ENCODE peak calls at places on chromosomes 1 and 21, in ten cellular contexts. F is cardiac muscle cell; H is CD8-positive, alpha-beta T cell; Y is tibial nerve; P is left ventricle myocardium inferior; X is heart right ventricle; Q is stomach; K is IMR-90; S is adrenal gland; A is HCT116. R is an unnamed sample. For H3K36me3, the result is how much of the 10 kb centered on the place peaks cover.

GRCh38 chr1:25799758-25800537 is at the start of gene SELENON:
- DNase-seq in F (peak), H (no peak), Y (no peak), P (peak), X (peak), Q (peak), K (peak), S (peak), A (no peak), R (no peak)

GRCh38 chr1:14137411-14138134 is 437.6 kb downstream of the PRDM2 start:
- DNase-seq in F (no peak), H (no peak), Y (no peak), P (no peak), X (no peak), Q (no peak), K (no peak), S (no peak), A (no peak), R (no peak)

GRCh38 chr1:185813401-185813979 is 79.3 kb downstream of the HMCN1 start:
- DNase-seq in F (peak), H (no peak), Y (no peak), P (no peak), X (no peak), Q (no peak), K (peak), S (no peak), A (peak), R (peak)

GRCh38 chr1:35031103-35031452 is 667 bp downstream of the ZMYM6 start:
- DNase-seq in F (peak), H (peak), Y (no peak), P (no peak), X (no peak), Q (no peak), K (peak), S (peak), A (no peak), R (no peak)

GRCh38 chr1:3981261-3981660 is 81.2 kb upstream of the C1orf174 start:
- DNase-seq in F (no peak), H (no peak), Y (no peak), P (no peak), X (no peak), Q (no peak), K (no peak), S (no peak), A (no peak), R (no peak)

GRCh38 chr1:64133036-64133435 is 70.4 kb upstream of the UBE2U start:
- DNase-seq in F (peak), H (no peak), Y (no peak), P (no peak), X (no peak), Q (no peak), K (peak), S (no peak), A (peak), R (no peak)

GRCh38 chr1:165395522-165396300 is 39.2 kb upstream of the LMX1A start:
- DNase-seq in F (no peak), H (no peak), Y (no peak), P (no peak), X (no peak), Q (no peak), K (no peak), S (no peak), A (no peak), R (no peak)

GRCh38 chr1:62826892-62827291 is 43.0 kb downstream of the ATG4C start:
- DNase-seq in F (no peak), H (no peak), Y (no peak), P (no peak), X (no peak), Q (no peak), K (peak), S (no peak), A (no peak), R (no peak)

GRCh38 chr1:84932991-84933611 is 40.1 kb upstream of the LPAR3 start:
- DNase-seq in F (no peak), H (no peak), Y (no peak), P (no peak), X (no peak), Q (no peak), K (no peak), S (no peak), A (no peak), R (no peak)

GRCh38 chr1:52102336-52103013 is 39.4 kb upstream of the ZFYVE9 start:
- DNase-seq in F (no peak), H (no peak), Y (no peak), P (no peak), X (no peak), Q (no peak), K (no peak), S (no peak), A (no peak), R (no peak)

GRCh38 chr1:175968486-175969182 is 225.2 kb upstream of the TNR start:
- DNase-seq in F (no peak), H (no peak), Y (no peak), P (no peak), X (no peak), Q (no peak), K (peak), S (no peak), A (no peak), R (no peak)

GRCh38 chr1:86713477-86713876 is 9.1 kb downstream of the SH3GLB1 start:
- DNase-seq in F (no peak), H (no peak), Y (no peak), P (no peak), X (no peak), Q (no peak), K (no peak), S (no peak), A (no peak), R (no peak)

GRCh38 chr1:199809311-199809710 is 218.2 kb upstream of the NR5A2 start:
- DNase-seq in F (no peak), H (no peak), Y (no peak), P (no peak), X (no peak), Q (no peak), K (no peak), S (no peak), A (no peak), R (no peak)

GRCh38 chr1:100249155-100249536 is 488 bp downstream of the DBT start:
- DNase-seq in F (no peak), H (no peak), Y (no peak), P (no peak), X (no peak), Q (no peak), K (no peak), S (no peak), A (no peak), R (no peak)

GRCh38 chr1:162633327-162633762 is 1.1 kb downstream of the DDR2 start:
- DNase-seq in F (peak), H (no peak), Y (no peak), P (no peak), X (no peak), Q (no peak), K (peak), S (peak), A (no peak), R (no peak)

GRCh38 chr1:28248273-28249012 is 10.9 kb upstream of the SESN2 start:
- DNase-seq in F (peak), H (peak), Y (peak), P (peak), X (peak), Q (peak), K (peak), S (peak), A (peak), R (no peak)

GRCh38 chr1:88289703-88290102 is 394.4 kb upstream of the PKN2 start:
- DNase-seq in F (no peak), H (no peak), Y (no peak), P (no peak), X (no peak), Q (no peak), K (no peak), S (no peak), A (no peak), R (no peak)

GRCh38 chr1:200901350-200901749 is 6.7 kb downstream of the INAVA start:
- DNase-seq in F (no peak), H (no peak), Y (no peak), P (no peak), X (no peak), Q (no peak), K (no peak), S (no peak), A (no peak), R (no peak)

GRCh38 chr1:38064232-38064903 is 17.8 kb upstream of the POU3F1 start:
- DNase-seq in F (peak), H (no peak), Y (no peak), P (no peak), X (no peak), Q (no peak), K (peak), S (no peak), A (peak), R (no peak)

GRCh38 chr1:197116156-197116555 is 30.3 kb downstream of the ASPM start:
- DNase-seq in F (no peak), H (no peak), Y (no peak), P (no peak), X (no peak), Q (no peak), K (no peak), S (no peak), A (no peak), R (no peak)

GRCh38 chr1:206955476-206956312 is 9.4 kb upstream of the PIGR start:
- DNase-seq in F (peak), H (no peak), Y (no peak), P (no peak), X (no peak), Q (peak), K (no peak), S (no peak), A (no peak), R (no peak)

GRCh38 chr1:147076442-147076841 is 95.8 kb downstream of the PRKAB2 start:
- DNase-seq in F (no peak), H (no peak), Y (no peak), P (no peak), X (no peak), Q (no peak), K (no peak), S (no peak), A (no peak), R (no peak)

GRCh38 chr1:108747898-108748297 is 1.4 kb downstream of the STXBP3 start:
- DNase-seq in F (no peak), H (no peak), Y (no peak), P (no peak), X (no peak), Q (no peak), K (no peak), S (no peak), A (no peak), R (no peak)

GRCh38 chr1:59815892-59816291 is 1.1 kb downstream of the HOOK1 start:
- DNase-seq in F (no peak), H (no peak), Y (no peak), P (no peak), X (no peak), Q (no peak), K (no peak), S (no peak), A (no peak), R (no peak)

GRCh38 chr21:38303300-38303699 is 46.5 kb downstream of the KCNJ15 start:
- DNase-seq in F (peak), H (no peak), Y (peak), P (no peak), X (no peak), Q (no peak), K (peak), S (peak), A (no peak), R (no peak)

GRCh38 chr21:46060596-46061061 is 37.3 kb upstream of the COL6A2 start:
- DNase-seq in F (peak), H (no peak), Y (peak), P (peak), X (peak), Q (peak), K (peak), S (peak), A (no peak), R (no peak)

GRCh38 chr1:206049919-206050600 is 2.9 kb upstream of the RHEX start:
- DNase-seq in F (no peak), H (no peak), Y (no peak), P (no peak), X (no peak), Q (no peak), K (no peak), S (no peak), A (no peak), R (no peak)

GRCh38 chr1:153456396-153456795 is 4.1 kb downstream of the S100A7 start:
- DNase-seq in F (no peak), H (no peak), Y (no peak), P (no peak), X (no peak), Q (no peak), K (no peak), S (no peak), A (no peak), R (no peak)

GRCh38 chr1:151853411-151853930 is at the start of gene THEM5:
- DNase-seq in F (no peak), H (no peak), Y (no peak), P (no peak), X (no peak), Q (no peak), K (no peak), S (no peak), A (no peak), R (no peak)

GRCh38 chr1:177170756-177171535 is at the start of gene BRINP2:
- DNase-seq in F (peak), H (no peak), Y (no peak), P (peak), X (peak), Q (peak), K (peak), S (peak), A (no peak), R (no peak)

GRCh38 chr1:155062702-155063411 is 683 bp upstream of the EFNA4 start:
- DNase-seq in F (peak), H (peak), Y (no peak), P (peak), X (peak), Q (peak), K (peak), S (peak), A (no peak), R (no peak)

GRCh38 chr1:46174448-46175231 is at the start of gene TSPAN1:
- DNase-seq in F (peak), H (no peak), Y (no peak), P (no peak), X (no peak), Q (peak), K (peak), S (peak), A (no peak), R (no peak)

GRCh38 chr1:115063238-115063901 is 25.9 kb downstream of the TSPAN2 start:
- DNase-seq in F (no peak), H (peak), Y (no peak), P (no peak), X (no peak), Q (no peak), K (no peak), S (no peak), A (no peak), R (no peak)

GRCh38 chr1:31744165-31744888 is 19.8 kb downstream of the ADGRB2 start:
- DNase-seq in F (no peak), H (no peak), Y (no peak), P (no peak), X (no peak), Q (peak), K (no peak), S (no peak), A (no peak), R (no peak)

GRCh38 chr1:97139512-97139911 is 417.9 kb downstream of the PTBP2 start:
- DNase-seq in F (peak), H (no peak), Y (no peak), P (no peak), X (no peak), Q (no peak), K (peak), S (no peak), A (no peak), R (no peak)

GRCh38 chr1:47519491-47519890 is 81.6 kb downstream of the FOXD2 start:
- DNase-seq in F (no peak), H (no peak), Y (no peak), P (no peak), X (no peak), Q (no peak), K (no peak), S (peak), A (no peak), R (no peak)

GRCh38 chr1:42676534-42677087 is 5.6 kb upstream of the YBX1 start:
- DNase-seq in F (no peak), H (no peak), Y (no peak), P (peak), X (peak), Q (no peak), K (no peak), S (no peak), A (no peak), R (no peak)
- H3K4me3 ChIP-seq in F (no peak), H (no peak), Y (no peak), P (no peak), X (no peak), Q (no peak), K (no peak), S (no peak), A (no peak), R (no peak)

GRCh38 chr1:166902279-166902678 is 26.2 kb upstream of the TADA1 start:
- DNase-seq in F (peak), H (no peak), Y (no peak), P (no peak), X (no peak), Q (no peak), K (peak), S (no peak), A (peak), R (no peak)
- H3K27ac ChIP-seq in F (no peak), H (no peak), Y (no peak), P (no peak), X (no peak), Q (no peak), K (no peak), S (no peak), A (no peak), R (no peak)

GRCh38 chr1:117967900-117968299 is 38.4 kb downstream of the WDR3 start:
- DNase-seq in F (peak), H (no peak), Y (no peak), P (no peak), X (no peak), Q (no peak), K (peak), S (no peak), A (no peak), R (no peak)
- H3K36me3 ChIP-seq in F (under half), H (under half), Y (under half), P (under half), X (under half), Q (under half), K (under half), S (under half), A (under half), R (under half)

DNA sequence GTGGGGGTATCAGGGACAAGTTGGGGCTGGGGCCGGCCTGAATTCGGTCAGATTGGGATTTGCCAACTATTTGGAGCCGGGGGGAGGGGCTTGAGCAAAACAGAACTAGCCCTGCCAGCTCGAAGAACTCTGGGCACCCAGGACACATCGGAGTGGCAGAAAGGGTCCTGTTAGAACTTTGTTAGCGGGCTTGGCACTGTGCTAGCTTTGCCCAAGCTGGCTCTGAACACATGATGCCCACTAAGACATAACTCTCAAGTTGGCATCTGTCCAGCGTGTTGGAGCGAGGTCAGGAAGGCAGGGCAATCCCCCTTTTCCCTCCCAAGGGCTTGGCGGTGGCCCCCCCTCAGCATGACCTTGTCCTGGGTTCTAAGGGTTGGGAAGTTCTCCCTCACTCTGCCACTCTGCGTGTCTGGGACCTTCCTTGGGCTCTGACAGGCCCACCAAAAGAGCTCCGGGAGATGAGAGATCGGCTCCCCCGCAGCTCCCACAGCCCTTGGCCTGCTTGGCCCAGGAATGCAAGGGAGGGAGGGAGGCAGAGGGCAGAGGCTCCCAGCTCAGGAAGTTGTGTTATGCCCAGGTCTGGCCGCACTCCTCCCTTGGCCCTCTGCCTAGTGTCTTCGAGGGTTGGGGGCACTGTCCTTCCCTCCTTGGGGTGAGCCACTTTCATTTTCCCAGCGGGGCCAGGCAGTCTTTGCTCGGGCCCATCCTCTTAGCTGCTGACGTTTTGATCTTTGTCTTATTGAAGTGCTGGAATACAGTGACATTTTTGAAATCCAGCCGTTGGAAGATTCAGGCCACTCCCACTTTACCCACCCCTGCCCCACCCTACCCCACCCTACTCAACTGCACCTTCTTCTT is 1.2 kb downstream of the LMNA start:
- DNase-seq in F (peak), H (peak), Y (no peak), P (peak), X (peak), Q (peak), K (peak), S (peak), A (no peak), R (no peak)
- H3K4me3 ChIP-seq in F (peak), H (peak), Y (peak), P (peak), X (peak), Q (peak), K (peak), S (peak), A (peak), R (peak)

GRCh38 chr1:48597663-48598062 is 125.7 kb upstream of the SPATA6 start:
- DNase-seq in F (no peak), H (no peak), Y (no peak), P (no peak), X (no peak), Q (no peak), K (no peak), S (no peak), A (no peak), R (no peak)

GRCh38 chr1:48600182-48600581 is 128.2 kb upstream of the SPATA6 start:
- DNase-seq in F (no peak), H (no peak), Y (no peak), P (no peak), X (no peak), Q (no peak), K (no peak), S (no peak), A (no peak), R (no peak)

GRCh38 chr1:48596036-48596435 is 124.0 kb upstream of the SPATA6 start:
- DNase-seq in F (peak), H (no peak), Y (no peak), P (no peak), X (no peak), Q (no peak), K (no peak), S (no peak), A (no peak), R (no peak)

DNA sequence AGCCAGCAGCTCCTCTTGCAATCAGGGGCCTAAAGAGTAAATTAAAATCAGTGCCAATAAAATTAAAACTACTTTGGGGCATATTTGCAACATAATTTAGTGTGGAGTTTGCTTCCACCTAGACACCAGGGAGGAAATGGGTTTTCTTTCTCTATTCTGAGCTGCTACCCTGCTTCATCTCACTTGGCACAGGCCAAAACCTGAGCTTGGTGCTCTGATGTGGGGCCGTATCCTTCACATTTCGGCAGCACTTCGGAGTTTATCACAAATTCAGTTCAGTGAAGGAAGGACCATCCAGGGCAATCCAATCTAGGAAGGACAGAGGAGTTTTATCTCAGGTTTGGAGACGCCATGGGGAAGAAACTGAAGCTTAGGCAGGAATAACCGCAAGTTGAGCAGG is 123.6 kb upstream of the SPATA6 start:
- DNase-seq in F (no peak), H (no peak), Y (no peak), P (no peak), X (no peak), Q (no peak), K (no peak), S (no peak), A (no peak), R (no peak)
- H3K27ac ChIP-seq in F (no peak), H (no peak), Y (no peak), P (no peak), X (no peak), Q (no peak), K (no peak), S (no peak), A (no peak), R (no peak)

DNA sequence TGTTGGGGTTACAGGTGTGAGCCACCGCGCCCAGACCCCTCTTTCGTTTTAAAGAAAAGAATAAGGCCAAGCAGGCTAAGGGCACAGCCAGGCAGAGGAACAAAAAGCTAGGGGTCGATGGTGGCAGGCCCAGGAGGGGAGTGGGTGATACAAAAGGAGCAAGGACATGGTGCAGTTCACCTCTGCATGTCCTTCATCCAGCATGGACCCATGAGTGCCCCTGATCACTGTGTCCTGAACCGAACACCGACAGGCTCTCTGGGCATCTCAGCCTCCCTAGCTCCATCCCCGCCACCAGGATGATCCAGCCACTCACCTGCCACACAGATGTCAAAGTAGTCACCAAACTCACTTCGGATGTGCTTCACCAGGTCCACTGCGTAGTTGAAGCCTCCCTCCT is 5.9 kb downstream of the MTHFR start:
- DNase-seq in F (no peak), H (no peak), Y (no peak), P (no peak), X (no peak), Q (no peak), K (no peak), S (no peak), A (no peak), R (no peak)
- H3K36me3 ChIP-seq in F (under half), H (under half), Y (half or more), P (under half), X (half or more), Q (half or more), K (under half), S (half or more), A (under half), R (under half)